ENCODE peak calls at places on chromosomes 5 and 9, in four cellular contexts. X is K562, P is HepG2, L is WTC11. B is an unnamed sample.

GRCh38 chr5:107542831-107543231 is 127.9 kb downstream of the EFNA5 start:
- DNase-seq in P (peak; percentile 2), X (no peak), L (no peak), B (no peak)

GRCh38 chr9:94758031-94758430 is 31.5 kb downstream of the AOPEP start:
- DNase-seq in L (no peak), X (no peak), P (no peak), B (no peak)

GRCh38 chr9:121746411-121746810 is 95.0 kb downstream of the DAB2IP start:
- DNase-seq in L (no peak), P (no peak), X (no peak), B (no peak)

GRCh38 chr9:124855944-124856773 is 2.9 kb downstream of the WDR38 start:
- DNase-seq in X (peak; percentile 51), L (peak; percentile 79), P (peak; percentile 59), B (no peak)

GRCh38 chr5:94469889-94470288 is 148.5 kb downstream of the KIAA0825 start:
- DNase-seq in X (no peak), P (no peak), L (no peak), B (no peak)

GRCh38 chr9:80948876-80949275 is 740.5 kb downstream of the TLE1 start:
- DNase-seq in P (no peak), X (no peak), L (no peak), B (no peak)

GRCh38 chr9:90309809-90310522 is 332.7 kb downstream of the DIRAS2 start:
- DNase-seq in L (no peak), P (no peak), X (no peak), B (no peak)

GRCh38 chr5:670396-671270 is 22.5 kb downstream of the TPPP start:
- DNase-seq in X (no peak), L (no peak), P (no peak), B (no peak)

GRCh38 chr5:40988761-40989510 is 79.6 kb downstream of the C7 start:
- DNase-seq in L (no peak), P (peak; percentile 15), X (no peak), B (no peak)

GRCh38 chr5:97903742-97904141 is 720.7 kb upstream of the RIOK2 start:
- DNase-seq in P (no peak), X (no peak), L (no peak), B (no peak)

GRCh38 chr9:27368317-27368985 is 71.5 kb upstream of the EQTN start:
- DNase-seq in L (no peak), P (no peak), X (no peak), B (no peak)

GRCh38 chr9:130219661-130220081 is 45.9 kb upstream of the HMCN2 start:
- DNase-seq in X (no peak), L (no peak), P (no peak), B (no peak)

GRCh38 chr9:133768371-133768858 is 30.3 kb upstream of the SARDH start:
- DNase-seq in P (no peak), L (peak; percentile 3), X (no peak), B (no peak)

GRCh38 chr5:145858929-145859328 is 13.9 kb downstream of the GRXCR2 start:
- DNase-seq in P (no peak), L (no peak), X (peak; percentile 39), B (no peak)

GRCh38 chr9:102106446-102106845 is 368.0 kb upstream of the GRIN3A start:
- DNase-seq in P (no peak), L (no peak), X (peak; percentile 5), B (no peak)

GRCh38 chr9:130893250-130894101 is 3.1 kb downstream of the QRFP start:
- DNase-seq in L (peak; percentile 51), P (no peak), X (peak; percentile 78), B (no peak)

GRCh38 chr9:4297795-4298254 is 2.0 kb downstream of the GLIS3 start:
- DNase-seq in L (peak; percentile 75), X (peak; percentile 10), P (peak; percentile 39), B (no peak)

GRCh38 chr5:179816401-179817070 is 4.2 kb upstream of the SQSTM1 start:
- DNase-seq in X (no peak), L (peak; percentile 37), P (no peak), B (no peak)

GRCh38 chr9:135010921-135011320 is 76.5 kb upstream of the OLFM1 start:
- DNase-seq in X (no peak), L (no peak), P (no peak), B (no peak)

GRCh38 chr5:53261245-53261644 is 151.7 kb upstream of the MOCS2 start:
- DNase-seq in X (no peak), L (no peak), P (no peak), B (no peak)

GRCh38 chr5:56055287-56055686 is 60.5 kb upstream of the IL6ST start:
- DNase-seq in X (no peak), L (no peak), P (no peak), B (no peak)

GRCh38 chr9:129525781-129526180 is 95.1 kb downstream of the C9orf50 start:
- DNase-seq in X (no peak), L (no peak), P (no peak), B (no peak)

GRCh38 chr9:127204771-127205470 is 59.7 kb upstream of the GARNL3 start:
- DNase-seq in X (peak; percentile 49), L (no peak), P (peak; percentile 31), B (no peak)

GRCh38 chr5:55141945-55142690 is 17.9 kb upstream of the GPX8 start:
- DNase-seq in X (no peak), L (no peak), P (no peak), B (no peak)

GRCh38 chr5:76579166-76579765 is 43.9 kb downstream of the F2RL2 start:
- DNase-seq in L (no peak), P (no peak), X (no peak), B (no peak)

GRCh38 chr9:136645903-136646754 is 16.6 kb upstream of the EGFL7 start:
- DNase-seq in P (peak; percentile 24), X (peak; percentile 91), L (no peak), B (no peak)

GRCh38 chr5:145990077-145990653 is 53.8 kb downstream of the SH3RF2 start:
- DNase-seq in P (no peak), L (no peak), X (no peak), B (no peak)

GRCh38 chr9:27701029-27701428 is 127.7 kb upstream of the C9orf72 start:
- DNase-seq in P (no peak), X (no peak), L (no peak), B (no peak)

GRCh38 chr5:155092318-155092717 is 78.8 kb downstream of the KIF4B start:
- DNase-seq in L (no peak), X (no peak), P (no peak), B (no peak)

GRCh38 chr5:998276-998974 is 10.2 kb upstream of the NKD2 start:
- DNase-seq in L (peak; percentile 2), P (no peak), X (no peak), B (no peak)

GRCh38 chr9:117487555-117488175 is 72.8 kb upstream of the ASTN2 start:
- DNase-seq in X (peak; percentile 33), P (peak; percentile 72), L (peak; percentile 90), B (peak; percentile 7)

GRCh38 chr5:97658116-97658900 is 475.3 kb upstream of the RIOK2 start:
- DNase-seq in X (no peak), P (no peak), L (no peak), B (no peak)

GRCh38 chr5:142840591-142840990 is 70.4 kb downstream of the ARHGAP26 start:
- DNase-seq in L (no peak), P (no peak), X (no peak), B (no peak)
- TF ChIP-seq TCF7 in L (no peak), P (no peak), X (no peak), B (no peak)

DNA sequence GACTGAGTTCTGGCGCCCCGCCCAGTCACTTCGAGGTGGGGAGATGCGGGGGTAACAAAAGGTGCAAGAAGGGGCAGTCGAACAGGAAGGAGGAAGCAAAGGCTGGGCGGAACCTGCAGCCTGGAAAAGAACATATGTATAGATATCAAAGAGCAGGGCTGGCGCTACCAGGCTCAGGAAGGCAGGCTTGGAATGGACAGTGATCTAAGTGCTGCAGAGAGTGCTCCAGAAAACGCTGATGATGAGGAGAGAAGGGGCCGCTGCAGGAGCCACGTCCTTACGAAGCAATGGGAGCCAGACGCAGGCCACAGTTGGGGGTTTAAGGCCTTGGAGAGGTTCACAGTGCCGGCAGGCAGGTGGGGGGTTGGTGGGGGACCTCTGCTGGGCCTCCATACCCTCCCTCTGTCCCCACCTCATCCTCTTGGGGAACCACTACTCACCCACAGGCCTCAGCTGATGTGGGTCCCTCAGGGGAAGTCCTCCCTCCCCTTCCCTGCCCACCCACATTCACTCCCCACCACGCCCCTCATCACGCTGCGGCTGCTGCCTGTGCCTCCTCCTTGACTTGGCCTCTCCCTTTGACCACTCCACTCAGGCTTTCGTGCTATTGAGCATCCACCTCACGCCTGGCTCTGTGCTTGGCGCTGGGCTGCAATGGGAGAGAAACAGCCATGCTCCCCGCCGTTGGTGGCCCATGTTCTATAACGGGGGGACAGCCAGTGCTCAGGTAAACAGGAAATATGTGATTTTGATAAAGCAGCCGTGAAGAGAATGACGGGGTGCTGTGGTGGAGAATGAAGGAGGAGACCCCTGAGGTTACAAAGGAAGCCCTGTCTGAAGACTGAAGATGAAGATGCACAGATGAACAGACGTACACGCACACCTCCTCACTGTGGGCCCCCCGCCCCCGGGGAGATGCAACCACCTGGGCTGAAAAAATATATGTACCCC is 40.5 kb upstream of the RPL26L1 start:
- DNase-seq in P (no peak), L (no peak), X (no peak), B (no peak)
- TF ChIP-seq CREM in P (no peak), L (no peak), X (no peak), B (no peak)

GRCh38 chr5:32734822-32735378 is 23.8 kb downstream of the NPR3 start:
- DNase-seq in L (no peak), P (no peak), X (no peak), B (no peak)
- TF ChIP-seq TCF7 in L (no peak), P (no peak), X (no peak), B (no peak)

GRCh38 chr9:85900504-85901201 is 40.3 kb upstream of the NAA35 start:
- DNase-seq in P (no peak), L (peak; percentile 75), X (peak; percentile 55), B (no peak)
- TF ChIP-seq CREM in P (no peak), L (no peak), X (no peak), B (no peak)

GRCh38 chr5:102200861-102201260 is 95.2 kb downstream of the SLCO4C1 start:
- DNase-seq in X (no peak), L (no peak), P (no peak), B (no peak)
- TF ChIP-seq TCF7 in X (no peak), L (no peak), P (no peak), B (no peak)